ENCODE peak calls at places on chromosomes 5 and 9, in four cellular contexts. M is GM12878, B is A549, T is HepG2. W is an unnamed sample.

GRCh38 chr5:98568336-98568735 is 205.1 kb upstream of the RGMB start:
- DNase-seq in M (no peak), B (no peak), T (no peak), W (no peak)

GRCh38 chr5:16585028-16585667 is 31.6 kb downstream of the RETREG1 start:
- DNase-seq in M (no peak), B (no peak), T (no peak), W (no peak)

GRCh38 chr5:169218862-169219261 is 82.1 kb downstream of the SLIT3 start:
- DNase-seq in M (no peak), B (peak; percentile 37), T (peak; percentile 53), W (no peak)

GRCh38 chr5:100157066-100157465 is 378.1 kb upstream of the FAM174A start:
- DNase-seq in M (no peak), B (no peak), T (no peak), W (no peak)

GRCh38 chr5:72857396-72857795 is 40.9 kb downstream of the TNPO1 start:
- DNase-seq in M (no peak), B (no peak), T (no peak), W (no peak)

GRCh38 chr5:155983954-155984353 is 343.0 kb upstream of the SGCD start:
- DNase-seq in M (no peak), B (peak; percentile 86), T (no peak), W (no peak)

GRCh38 chr5:41736641-41737040 is 133.6 kb downstream of the OXCT1 start:
- DNase-seq in M (no peak), B (no peak), T (no peak), W (no peak)

GRCh38 chr5:150080696-150081435 is 5.5 kb downstream of the CSF1R start:
- DNase-seq in M (no peak), B (no peak), T (no peak), W (no peak)

GRCh38 chr9:75185585-75186170 is 97.4 kb downstream of the OSTF1 start:
- DNase-seq in M (no peak), B (peak; percentile 59), T (peak; percentile 16), W (peak; percentile 45)

GRCh38 chr5:131252824-131253171 is 11.1 kb upstream of the CDC42SE2 start:
- DNase-seq in M (peak; percentile 81), B (no peak), T (no peak), W (peak; percentile 97)

GRCh38 chr9:135251331-135251761 is 163.9 kb downstream of the OLFM1 start:
- DNase-seq in M (no peak), B (no peak), T (no peak), W (no peak)

GRCh38 chr5:83470920-83471404 is 582 bp upstream of the VCAN start:
- DNase-seq in M (no peak), B (no peak), T (no peak), W (peak; percentile 6)

GRCh38 chr9:93667627-93668026 is 91.2 kb downstream of the PHF2 start:
- DNase-seq in M (no peak), B (no peak), T (no peak), W (no peak)

GRCh38 chr9:73683862-73684591 is 532.4 kb downstream of the ANXA1 start:
- DNase-seq in M (no peak), B (peak; percentile 44), T (peak; percentile 55), W (peak; percentile 17)

GRCh38 chr9:101484046-101484445 is 48.5 kb upstream of the ALDOB start:
- DNase-seq in M (no peak), B (no peak), T (no peak), W (no peak)

GRCh38 chr5:24742334-24742733 is 97.6 kb upstream of the CDH10 start:
- DNase-seq in M (no peak), B (no peak), T (no peak), W (no peak)

GRCh38 chr9:4750021-4750673 is 9.1 kb upstream of the AK3 start:
- DNase-seq in M (no peak), B (peak; percentile 46), T (no peak), W (peak; percentile 77)

GRCh38 chr9:94198414-94198813 is 60.7 kb upstream of the ZNF169 start:
- DNase-seq in M (no peak), B (no peak), T (no peak), W (no peak)

GRCh38 chr9:92968081-92968480 is 20.8 kb downstream of the FGD3 start:
- DNase-seq in M (no peak), B (no peak), T (no peak), W (no peak)

GRCh38 chr9:106920701-106921283 is 57.8 kb downstream of the ZNF462 start:
- DNase-seq in M (no peak), B (no peak), T (peak; percentile 18), W (no peak)

GRCh38 chr9:109307380-109308240 is 13.2 kb downstream of the EPB41L4B start:
- DNase-seq in M (no peak), B (peak; percentile 48), T (peak; percentile 94), W (no peak)

GRCh38 chr9:33923998-33924701 is 107.2 kb downstream of the UBE2R2 start:
- DNase-seq in M (no peak), B (no peak), T (no peak), W (no peak)

GRCh38 chr9:132673355-132673754 is 3.1 kb downstream of the GTF3C4 start:
- DNase-seq in M (no peak), B (peak; percentile 70), T (peak; percentile 64), W (peak; percentile 49)

GRCh38 chr5:58855851-58856739 is 273.2 kb downstream of the RAB3C start:
- DNase-seq in M (no peak), B (no peak), T (no peak), W (no peak)
- TF ChIP-seq MAX in M (no peak), B (no peak), T (no peak), W (no peak)

GRCh38 chr9:131330814-131331600 is 41.5 kb downstream of the PLPP7 start:
- DNase-seq in M (no peak), B (no peak), T (no peak), W (no peak)
- TF ChIP-seq POLR2A in M (no peak), B (no peak), T (no peak), W (no peak)

GRCh38 chr5:142277796-142278195 is 47.0 kb downstream of the SPRY4 start:
- DNase-seq in M (no peak), B (no peak), T (no peak), W (no peak)

GRCh38 chr5:142280066-142281011 is 44.5 kb downstream of the SPRY4 start:
- DNase-seq in M (no peak), B (no peak), T (peak; percentile 83), W (peak; percentile 44)

GRCh38 chr5:142281966-142282365 is 42.9 kb downstream of the SPRY4 start:
- DNase-seq in M (no peak), B (no peak), T (no peak), W (no peak)

GRCh38 chr5:142283304-142283703 is 41.5 kb downstream of the SPRY4 start:
- DNase-seq in M (no peak), B (no peak), T (no peak), W (no peak)

GRCh38 chr5:142281012-142281374 is 43.8 kb downstream of the SPRY4 start:
- DNase-seq in M (no peak), B (no peak), T (no peak), W (no peak)
- TF ChIP-seq CTCF in M (no peak), B (no peak), T (no peak), W (no peak)

GRCh38 chr5:176545388-176545736 is 3.8 kb upstream of the CDHR2 start:
- DNase-seq in M (no peak), B (no peak), T (no peak), W (no peak)
- TF ChIP-seq MAX in M (no peak), B (no peak), T (no peak), W (no peak)

GRCh38 chr5:144189800-144190429 is 19.2 kb downstream of the KCTD16 start:
- DNase-seq in M (peak; percentile 76), B (peak; percentile 91), T (no peak), W (peak; percentile 94)
- TF ChIP-seq POLR2A in M (no peak), B (no peak), T (no peak), W (no peak)

GRCh38 chr5:78841767-78842166 is 143.3 kb downstream of the ARSB start:
- DNase-seq in M (no peak), B (no peak), T (no peak), W (no peak)

GRCh38 chr5:78835176-78835575 is 149.9 kb downstream of the ARSB start:
- DNase-seq in M (no peak), B (no peak), T (no peak), W (no peak)

GRCh38 chr5:78838753-78839152 is 146.4 kb downstream of the ARSB start:
- DNase-seq in M (no peak), B (no peak), T (no peak), W (no peak)

GRCh38 chr5:78843436-78843835 is 141.7 kb downstream of the ARSB start:
- DNase-seq in M (no peak), B (no peak), T (no peak), W (no peak)

DNA sequence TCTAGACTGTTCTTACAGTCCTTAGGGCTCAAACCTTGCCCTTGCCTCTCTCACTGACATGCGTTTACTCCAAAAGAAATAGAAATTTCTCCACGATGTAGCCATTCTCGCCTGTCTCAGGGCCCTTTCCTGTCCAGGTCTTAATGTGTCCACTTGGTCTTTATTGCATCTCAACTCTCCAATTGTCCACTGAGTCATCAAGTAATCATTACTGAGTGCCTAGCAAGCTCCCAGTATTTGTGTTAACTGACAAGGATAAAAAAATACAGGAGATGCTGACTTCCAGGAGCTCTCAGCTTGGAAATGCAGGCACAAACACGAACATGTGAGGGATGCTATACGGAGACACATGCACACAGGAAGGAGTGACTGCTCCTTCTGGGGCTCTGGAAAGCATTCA is 147.3 kb downstream of the ARSB start:
- DNase-seq in M (no peak), B (no peak), T (no peak), W (no peak)
- TF ChIP-seq CTCF in M (no peak), B (no peak), T (no peak), W (no peak)

DNA sequence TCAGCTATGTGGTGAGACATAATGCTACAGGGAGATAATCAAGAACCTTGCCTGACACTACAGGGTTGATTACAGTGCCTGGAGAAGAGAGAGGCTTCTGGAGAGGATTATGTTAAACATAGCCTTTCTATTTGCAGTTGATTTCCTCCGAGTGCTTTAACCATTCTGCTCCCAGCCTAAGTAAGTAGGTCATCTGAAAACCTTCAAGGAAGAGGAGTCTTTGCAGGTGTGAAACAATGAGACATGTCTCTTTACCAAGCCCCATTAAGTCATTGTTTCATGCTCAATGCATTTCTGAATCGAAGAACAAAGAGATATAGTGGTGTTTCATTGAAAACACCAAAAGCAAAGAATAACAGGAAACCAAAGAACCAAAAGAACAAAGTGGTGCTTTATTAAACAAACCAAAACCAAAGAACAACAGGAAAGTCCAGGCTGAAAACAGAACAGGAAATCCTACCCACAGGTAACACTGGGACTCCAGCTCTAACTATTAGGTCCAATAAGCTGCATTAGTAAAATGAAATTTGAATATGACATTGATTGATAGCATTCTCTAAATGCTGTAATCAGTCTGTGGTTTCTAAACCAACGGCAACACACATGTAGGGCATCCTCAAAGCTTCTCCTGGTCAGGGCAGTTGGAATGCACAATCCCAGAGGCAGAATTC is 113.3 kb upstream of the SPATA31D4 start:
- DNase-seq in M (peak; percentile 27), B (no peak), T (no peak), W (no peak)
- TF ChIP-seq MAX in M (no peak), B (no peak), T (no peak), W (no peak)

GRCh38 chr9:83978992-83979811 is 813 bp downstream of the HNRNPK start:
- DNase-seq in M (no peak), B (peak; percentile 81), T (peak; percentile 58), W (peak; percentile 89)
- TF ChIP-seq POLR2A in M (no peak), B (no peak), T (peak; percentile 58), W (peak; percentile 36)

DNA sequence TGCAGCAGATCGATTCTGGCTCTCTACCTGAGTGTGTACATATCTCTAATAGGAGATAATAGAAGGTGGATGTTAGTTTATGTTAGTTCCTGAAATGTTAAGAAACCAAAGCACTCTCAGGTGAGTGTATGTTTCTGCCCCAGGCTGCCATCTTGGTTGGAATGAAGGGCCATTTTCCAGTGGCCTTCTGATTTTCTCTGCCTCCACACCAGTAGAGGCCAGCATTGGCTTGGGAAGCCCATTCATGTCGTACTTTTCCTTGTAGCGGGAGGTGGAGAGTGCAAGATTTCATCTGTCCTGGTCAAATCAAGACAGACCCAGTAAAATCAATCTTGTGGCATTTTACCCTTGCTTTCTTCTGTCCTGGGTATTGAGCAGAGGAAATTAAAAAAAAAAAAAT is 91.0 kb downstream of the GAS1 start:
- DNase-seq in M (no peak), B (no peak), T (no peak), W (no peak)
- TF ChIP-seq CTCF in M (no peak), B (no peak), T (peak; percentile 8), W (no peak)